ENCODE peak calls at places on chromosomes 7 and 10, in eight cellular contexts. Z is IMR-90; F is A549; M is fibroblast of lung; V is GM23248; S is heart right ventricle; O is neuronal stem cell; X is CD4-positive, CD25-positive, alpha-beta regulatory T cell. D is an unnamed sample.

GRCh38 chr7:2820508-2820934 is 23.6 kb downstream of the GNA12 start:
- DNase-seq in Z (peak; percentile 97), V (peak; percentile 94), S (no peak), X (no peak), O (no peak), F (peak; percentile 72), M (peak; percentile 95), D (peak; percentile 93)

GRCh38 chr7:146496657-146497056 is 380.1 kb downstream of the CNTNAP2 start:
- DNase-seq in M (no peak), Z (no peak), S (no peak), F (no peak), V (no peak), X (no peak), O (no peak), D (no peak)

GRCh38 chr7:17144313-17144712 is 154.1 kb upstream of the AHR start:
- DNase-seq in Z (peak; percentile 46), X (peak; percentile 63), F (peak; percentile 24), V (peak; percentile 88), M (peak; percentile 49), O (no peak), S (no peak), D (peak; percentile 35)

GRCh38 chr10:62268027-62268398 is 631 bp downstream of the RTKN2 start:
- DNase-seq in O (no peak), M (no peak), V (no peak), S (no peak), Z (no peak), X (no peak), F (no peak), D (no peak)

GRCh38 chr7:51141451-51141971 is 175.1 kb downstream of the COBL start:
- DNase-seq in O (peak; percentile 26), Z (peak; percentile 35), M (peak; percentile 39), V (peak; percentile 77), X (peak; percentile 20), S (no peak), F (peak; percentile 41), D (no peak)

GRCh38 chr7:1516586-1517251 is 12.5 kb upstream of the INTS1 start:
- DNase-seq in Z (no peak), M (no peak), V (no peak), F (peak; percentile 77), O (no peak), S (no peak), X (no peak), D (peak; percentile 38)

GRCh38 chr7:38424750-38425463 is 151.5 kb upstream of the TARP start:
- DNase-seq in S (no peak), V (peak; percentile 15), X (no peak), M (no peak), F (peak; percentile 4), O (no peak), Z (peak; percentile 18), D (no peak)

GRCh38 chr10:104259999-104260774 is 5.5 kb downstream of the GSTO1 start:
- DNase-seq in M (peak; percentile 22), Z (peak; percentile 35), V (peak; percentile 47), X (no peak), S (peak; percentile 38), F (no peak), O (no peak), D (no peak)

GRCh38 chr7:1646391-1646790 is 23.7 kb upstream of the ELFN1 start:
- DNase-seq in F (no peak), O (no peak), S (no peak), M (no peak), Z (no peak), X (no peak), V (no peak), D (no peak)

DNA sequence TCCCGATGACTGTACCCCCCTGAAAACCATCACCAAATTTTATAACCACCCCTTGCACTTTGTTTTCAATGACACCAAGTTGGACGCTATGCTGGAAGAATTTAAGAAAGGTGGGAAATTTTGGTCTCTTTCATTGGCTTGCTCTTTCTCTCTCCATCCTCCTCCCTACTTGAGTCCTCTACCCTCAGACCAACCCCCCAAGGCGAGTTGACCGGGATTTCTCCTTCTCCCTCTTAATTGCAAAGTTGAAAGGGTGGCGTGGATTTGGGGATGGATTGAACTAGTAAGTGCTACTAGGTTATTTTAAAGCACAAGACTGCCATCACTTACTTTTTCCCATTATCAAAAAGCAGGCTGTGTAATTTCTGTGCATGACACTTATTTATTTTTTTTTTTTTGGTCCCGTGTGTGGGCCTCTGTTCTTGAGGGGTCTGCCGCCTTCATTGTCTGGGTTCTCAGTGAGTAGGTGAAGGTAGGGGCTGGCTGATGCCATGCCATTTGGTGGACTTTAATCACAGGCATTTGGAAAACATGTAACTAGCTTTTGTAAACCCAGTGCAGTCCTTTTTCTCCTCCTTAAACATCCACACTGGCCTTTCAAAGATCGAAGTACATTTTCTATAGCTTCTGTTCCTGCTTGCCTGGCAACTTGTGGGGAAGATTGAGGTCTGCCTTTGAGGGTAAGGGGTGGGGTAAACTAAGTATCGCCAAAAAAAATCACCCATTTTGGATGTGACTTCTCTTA is 2.1 kb downstream of the CNNM2 start:
- DNase-seq in O (peak; percentile 6), X (no peak), V (no peak), Z (no peak), S (no peak), M (no peak), F (no peak), D (no peak)
- H3K4me3 ChIP-seq in O (peak overlapping the region; percentile 99), X (peak overlapping the region; percentile 61), V (peak overlapping the region; percentile 87), Z (peak overlapping the region; percentile 72), S (peak overlapping the region; percentile 77), M (peak overlapping the region; percentile 94), F (peak overlapping the region; percentile 87), D (no peak overlapping the region)

DNA sequence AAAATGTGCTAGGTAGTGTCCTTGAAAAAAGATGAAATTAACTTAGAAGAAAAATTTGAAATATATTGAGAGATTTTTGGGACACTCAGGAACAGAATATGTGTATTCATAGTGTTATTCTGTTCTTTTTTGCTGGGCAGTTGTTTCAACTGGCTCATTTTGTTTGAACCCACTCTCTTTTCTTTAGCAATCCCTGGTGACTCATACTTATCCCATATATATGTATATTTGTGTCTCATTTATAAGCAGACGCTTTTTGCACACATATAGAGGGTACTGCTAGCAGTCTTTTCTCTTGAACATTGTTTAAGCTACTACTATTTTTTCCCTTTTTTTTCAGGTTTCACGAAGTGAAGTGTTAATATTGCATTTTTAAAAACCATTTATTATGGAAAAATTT is 1.9 kb downstream of the EXOC6 start:
- DNase-seq in X (no peak), O (no peak), V (peak; percentile 16), F (no peak), Z (peak; percentile 65), S (no peak), M (no peak), D (no peak)
- H3K4me3 ChIP-seq in X (no peak overlapping the region), O (no peak overlapping the region), V (no peak overlapping the region), F (no peak overlapping the region), Z (no peak overlapping the region), S (no peak overlapping the region), M (no peak overlapping the region), D (no peak overlapping the region)

GRCh38 chr10:15370212-15370740 is 813 bp downstream of the FAM171A1 start:
- DNase-seq in O (peak; percentile 20), V (peak; percentile 67), X (no peak), S (peak; percentile 10), Z (peak; percentile 16), F (no peak), M (peak; percentile 17), D (peak; percentile 28)
- H3K4me3 ChIP-seq in O (peak overlapping the region; percentile 96), V (peak overlapping the region; percentile 77), X (no peak overlapping the region), S (peak overlapping the region; percentile 82), Z (peak overlapping the region; percentile 91), F (peak overlapping the region; percentile 90), M (peak overlapping the region; percentile 44), D (peak overlapping the region; percentile 70)

GRCh38 chr10:50281967-50282522 is 30.7 kb upstream of the ASAH2 start:
- DNase-seq in O (no peak), X (no peak), S (no peak), M (no peak), Z (no peak), F (no peak), V (no peak), D (no peak)

GRCh38 chr10:50289196-50289595 is 37.9 kb upstream of the ASAH2 start:
- DNase-seq in F (no peak), X (no peak), V (no peak), Z (no peak), S (no peak), M (no peak), O (no peak), D (no peak)

GRCh38 chr10:50291261-50291850 is 40.0 kb upstream of the ASAH2 start:
- DNase-seq in F (no peak), M (peak; percentile 12), X (peak; percentile 18), O (no peak), Z (peak; percentile 23), S (no peak), V (peak; percentile 36), D (no peak)

GRCh38 chr10:50286517-50286916 is 35.2 kb upstream of the ASAH2 start:
- DNase-seq in F (no peak), S (peak; percentile 7), V (peak; percentile 85), O (no peak), Z (peak; percentile 16), X (no peak), M (peak; percentile 29), D (peak; percentile 45)

DNA sequence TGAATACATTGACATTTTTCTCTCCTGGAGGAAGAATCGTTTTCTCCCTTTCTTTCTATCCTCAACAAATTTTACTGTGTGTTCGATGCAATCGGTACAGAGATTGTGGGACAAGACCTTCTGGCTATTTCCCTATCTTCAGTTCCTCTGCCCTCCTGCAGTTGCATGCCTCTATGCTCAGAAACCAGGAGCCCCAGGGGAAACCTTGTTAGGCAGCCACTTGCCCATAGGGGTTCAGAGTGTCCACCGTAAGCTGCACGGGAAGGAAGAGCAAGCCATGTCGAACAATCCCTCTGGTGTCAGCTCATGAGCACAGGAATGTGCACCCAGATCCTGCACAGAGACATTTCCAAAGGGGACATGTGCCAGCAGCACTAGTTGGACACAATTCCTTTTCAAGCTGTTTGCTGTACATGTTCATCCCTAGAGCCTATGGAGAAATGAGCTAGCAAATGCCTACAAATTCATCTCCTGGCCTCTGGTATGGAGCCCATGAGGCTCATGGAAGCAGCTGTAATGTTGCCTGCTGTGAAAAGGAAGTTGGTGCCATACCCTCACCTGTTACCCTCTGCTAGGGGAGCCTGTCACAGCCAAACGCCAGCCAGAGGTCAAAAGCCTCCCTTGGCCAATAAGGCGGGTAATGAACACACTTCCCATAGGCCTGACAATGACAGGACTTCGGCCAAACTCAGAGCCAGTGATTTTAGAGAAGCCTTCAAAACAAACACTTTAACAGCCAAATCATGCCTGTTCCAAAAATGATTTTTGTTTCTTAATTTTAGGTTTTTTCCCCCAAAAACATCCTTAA is 35.9 kb upstream of the ASAH2 start:
- DNase-seq in V (no peak), X (no peak), M (no peak), S (no peak), O (no peak), Z (no peak), F (no peak), D (no peak)
- H3K4me3 ChIP-seq in V (no peak overlapping the region), X (no peak overlapping the region), M (no peak overlapping the region), S (no peak overlapping the region), O (no peak overlapping the region), Z (no peak overlapping the region), F (no peak overlapping the region), D (no peak overlapping the region)

GRCh38 chr10:73590881-73591577 is at the start of gene USP54:
- DNase-seq in F (peak; percentile 28), V (peak; percentile 60), M (peak; percentile 89), S (peak; percentile 11), O (peak; percentile 48), X (peak; percentile 75), Z (peak; percentile 52), D (no peak)
- H3K4me3 ChIP-seq in F (peak within 1 kb of the TSS; percentile 11), V (peak within 1 kb of the TSS; percentile 33), M (no peak within 1 kb of the TSS), S (no peak within 1 kb of the TSS), O (peak within 1 kb of the TSS; percentile 51), X (peak within 1 kb of the TSS; percentile 51), Z (no peak within 1 kb of the TSS), D (no peak within 1 kb of the TSS)